ENCODE peak calls at places on chromosomes 12 and 14, in five cellular contexts. L, U, G, R and O are unnamed samples.

GRCh38 chr14:93707475-93707874 is 80.8 kb downstream of the PRIMA1 start:
- DNase-seq in R (no peak), L (peak), G (peak), U (no peak), O (no peak)

GRCh38 chr12:97713217-97713616 is 250.6 kb downstream of the RMST start:
- DNase-seq in R (no peak), G (no peak), U (no peak), L (no peak), O (no peak)

GRCh38 chr12:106934277-106934676 is 21.4 kb upstream of the TMEM263 start:
- DNase-seq in G (no peak), L (no peak), U (no peak), R (no peak), O (no peak)

GRCh38 chr12:18631339-18631738 is 106.5 kb downstream of the PLCZ1 start:
- DNase-seq in U (no peak), R (no peak), L (no peak), G (no peak), O (no peak)

GRCh38 chr12:10113085-10113484 is 14.3 kb upstream of the CLEC1A start:
- DNase-seq in G (no peak), L (no peak), U (no peak), R (no peak), O (no peak)

GRCh38 chr12:78192979-78193378 is 362.3 kb downstream of the NAV3 start:
- DNase-seq in G (no peak), R (no peak), L (peak), U (no peak), O (no peak)

GRCh38 chr14:77260631-77261030 is 10.4 kb downstream of the NGB start:
- DNase-seq in R (no peak), U (no peak), L (no peak), G (no peak), O (no peak)

GRCh38 chr12:108323581-108323980 is 15.5 kb downstream of the CMKLR1 start:
- DNase-seq in R (no peak), U (no peak), L (no peak), G (no peak), O (no peak)

GRCh38 chr12:6703631-6704030 is 3.0 kb upstream of the PIANP start:
- DNase-seq in R (no peak), U (no peak), G (no peak), L (no peak), O (no peak)

GRCh38 chr14:94936901-94937321 is 167.0 kb upstream of the GSC start:
- DNase-seq in R (no peak), L (no peak), G (peak), U (no peak), O (no peak)

GRCh38 chr14:99063620-99064225 is 208.3 kb downstream of the BCL11B start:
- DNase-seq in L (no peak), R (peak), U (no peak), G (peak), O (no peak)

GRCh38 chr12:97229036-97229435 is 233.6 kb upstream of the RMST start:
- DNase-seq in R (no peak), L (peak), G (no peak), U (no peak), O (no peak)

GRCh38 chr12:82174383-82174782 is 183.8 kb downstream of the CCDC59 start:
- DNase-seq in U (no peak), G (no peak), L (no peak), R (no peak), O (no peak)

GRCh38 chr14:39467889-39468524 is 35.8 kb upstream of the FBXO33 start:
- DNase-seq in U (no peak), G (no peak), L (no peak), R (peak), O (no peak)

GRCh38 chr12:12333407-12333831 is 16.6 kb downstream of the MANSC1 start:
- DNase-seq in L (peak), G (peak), U (no peak), R (no peak), O (no peak)

GRCh38 chr14:72666610-72667009 is 227.3 kb downstream of the DPF3 start:
- DNase-seq in L (no peak), R (peak), G (no peak), U (peak), O (peak)

GRCh38 chr12:103657331-103657730 is 70.3 kb downstream of the STAB2 start:
- DNase-seq in L (no peak), R (no peak), U (no peak), G (no peak), O (no peak)

GRCh38 chr12:100404769-100405407 is 48.0 kb downstream of the SLC17A8 start:
- DNase-seq in R (peak), U (peak), G (peak), L (no peak), O (no peak)

GRCh38 chr14:86788229-86788628 is 1204.8 kb downstream of the GALC start:
- DNase-seq in L (no peak), U (no peak), G (no peak), R (no peak), O (no peak)